ENCODE peak calls at places on chromosomes 3 and 15, in six cellular contexts. One of them, this sample, is unnamed.
A peak's percentile ranks its signal among the peaks of the same experiment; 100 is the strongest.

GRCh38 chr3:142027295-142027694 is 122.0 kb downstream of the TFDP2 start:
- DNase-seq in K562: peak; percentile 32
- DNase-seq in GM23338: peak; percentile 43
- DNase-seq in HCT116: no peak
- DNase-seq in HepG2: no peak
- DNase-seq in SK-N-SH: no peak
- DNase-seq in this sample: no peak

GRCh38 chr3:101913173-101913572 is 63.9 kb downstream of the NFKBIZ start:
- DNase-seq in SK-N-SH: no peak
- DNase-seq in K562: no peak
- DNase-seq in HCT116: no peak
- DNase-seq in GM23338: no peak
- DNase-seq in HepG2: no peak
- DNase-seq in this sample: peak; percentile 21

GRCh38 chr15:75577401-75578205 is 1.5 kb downstream of the PTPN9 start:
- DNase-seq in HCT116: no peak
- DNase-seq in K562: no peak
- DNase-seq in SK-N-SH: peak; percentile 41
- DNase-seq in HepG2: no peak
- DNase-seq in GM23338: peak; percentile 46
- DNase-seq in this sample: peak; percentile 26

GRCh38 chr3:131526801-131527347 is 24.1 kb upstream of the MRPL3 start:
- DNase-seq in GM23338: peak; percentile 91
- DNase-seq in HepG2: peak; percentile 32
- DNase-seq in SK-N-SH: no peak
- DNase-seq in HCT116: no peak
- DNase-seq in K562: peak; percentile 34
- DNase-seq in this sample: peak; percentile 42

GRCh38 chr3:128433630-128434185 is 33.0 kb downstream of the DNAJB8 start:
- DNase-seq in HepG2: no peak
- DNase-seq in GM23338: peak; percentile 63
- DNase-seq in HCT116: no peak
- DNase-seq in SK-N-SH: no peak
- DNase-seq in K562: no peak
- DNase-seq in this sample: no peak

GRCh38 chr3:13197795-13198194 is 124.6 kb upstream of the IQSEC1 start:
- DNase-seq in SK-N-SH: no peak
- DNase-seq in GM23338: no peak
- DNase-seq in HCT116: no peak
- DNase-seq in HepG2: no peak
- DNase-seq in K562: no peak
- DNase-seq in this sample: no peak

GRCh38 chr3:11719406-11720219 is 75.9 kb upstream of the VGLL4 start:
- DNase-seq in HCT116: peak; percentile 78
- DNase-seq in GM23338: peak; percentile 94
- DNase-seq in SK-N-SH: peak; percentile 90
- DNase-seq in HepG2: peak; percentile 73
- DNase-seq in K562: peak; percentile 97
- DNase-seq in this sample: peak; percentile 66

GRCh38 chr15:63920504-63921178 is 86.9 kb upstream of the HERC1 start:
- DNase-seq in GM23338: no peak
- DNase-seq in HCT116: no peak
- DNase-seq in HepG2: no peak
- DNase-seq in K562: no peak
- DNase-seq in SK-N-SH: no peak
- DNase-seq in this sample: no peak

GRCh38 chr3:176650478-176650877 is 546.8 kb downstream of the TBL1XR1 start:
- DNase-seq in HepG2: no peak
- DNase-seq in GM23338: no peak
- DNase-seq in HCT116: no peak
- DNase-seq in K562: peak; percentile 15
- DNase-seq in SK-N-SH: no peak
- DNase-seq in this sample: no peak

GRCh38 chr3:105598047-105598796 is 231.5 kb downstream of the ALCAM start:
- DNase-seq in HCT116: peak; percentile 37
- DNase-seq in SK-N-SH: no peak
- DNase-seq in K562: no peak
- DNase-seq in HepG2: no peak
- DNase-seq in GM23338: no peak
- DNase-seq in this sample: peak; percentile 8
- H3K4me2 ChIP-seq in HCT116: peak overlapping the region; percentile 39
- H3K4me2 ChIP-seq in SK-N-SH: peak overlapping the region; percentile 57
- H3K4me2 ChIP-seq in K562: no peak overlapping the region
- H3K4me2 ChIP-seq in HepG2: no peak overlapping the region
- H3K4me2 ChIP-seq in GM23338: no peak overlapping the region
- H3K4me2 ChIP-seq in this sample: no peak overlapping the region

DNA sequence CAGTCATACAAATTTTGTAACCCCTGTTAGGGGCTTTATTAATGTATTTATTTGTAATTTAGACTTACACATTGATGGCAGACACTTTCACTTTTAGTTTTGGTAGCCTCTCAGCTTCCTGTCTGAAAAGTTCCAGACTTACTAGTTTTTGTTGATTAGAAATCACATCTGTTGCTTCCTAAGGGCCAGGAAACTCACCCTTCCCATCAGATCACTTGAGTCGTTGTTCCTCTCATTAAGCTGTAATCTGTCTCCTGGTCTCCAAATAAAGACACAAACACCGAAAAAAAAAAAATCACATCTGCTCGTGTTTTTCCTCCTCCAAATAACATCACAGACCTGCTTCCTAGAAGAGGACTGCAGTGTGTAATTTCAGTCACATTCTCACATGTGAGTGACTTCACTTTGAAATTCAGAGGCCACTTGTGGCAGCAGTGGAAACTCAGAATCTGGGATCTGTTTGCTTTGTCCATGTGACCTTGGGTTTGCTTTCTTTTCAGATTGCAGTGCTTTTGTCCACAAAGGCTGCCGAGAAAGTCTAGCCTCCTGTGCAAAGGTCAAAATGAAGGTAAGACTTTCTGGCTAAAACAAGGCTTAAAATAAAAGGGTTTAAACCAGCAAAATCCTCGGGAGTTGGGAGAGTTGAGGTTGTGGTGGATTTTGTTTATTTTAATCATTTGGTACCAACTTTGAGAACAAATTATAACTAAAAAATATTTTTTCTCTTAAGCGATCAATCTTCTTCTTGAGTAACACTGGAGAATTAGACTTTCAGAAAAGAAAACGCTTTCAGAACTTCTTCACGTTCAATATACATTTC is 87.0 kb downstream of the KLHL25 start:
- DNase-seq in K562: no peak
- DNase-seq in GM23338: no peak
- DNase-seq in SK-N-SH: peak; percentile 10
- DNase-seq in HCT116: no peak
- DNase-seq in HepG2: peak; percentile 93
- DNase-seq in this sample: peak; percentile 88
- TF ChIP-seq POLR2AphosphoS5 in K562: no peak
- TF ChIP-seq POLR2AphosphoS5 in GM23338: no peak
- TF ChIP-seq POLR2AphosphoS5 in SK-N-SH: no peak
- TF ChIP-seq POLR2AphosphoS5 in HCT116: no peak
- TF ChIP-seq POLR2AphosphoS5 in HepG2: no peak
- TF ChIP-seq POLR2AphosphoS5 in this sample: no peak

GRCh38 chr15:65535192-65535591 is 4.9 kb downstream of the HACD3 start:
- DNase-seq in HCT116: no peak
- DNase-seq in SK-N-SH: no peak
- DNase-seq in GM23338: no peak
- DNase-seq in K562: no peak
- DNase-seq in HepG2: no peak
- DNase-seq in this sample: no peak

GRCh38 chr15:65529754-65530317 is 427 bp upstream of the HACD3 start:
- DNase-seq in GM23338: no peak
- DNase-seq in K562: no peak
- DNase-seq in HepG2: no peak
- DNase-seq in HCT116: no peak
- DNase-seq in SK-N-SH: no peak
- DNase-seq in this sample: no peak

GRCh38 chr15:65530318-65531111 is at the start of gene HACD3:
- DNase-seq in GM23338: peak; percentile 92
- DNase-seq in HepG2: peak; percentile 73
- DNase-seq in K562: peak; percentile 98
- DNase-seq in HCT116: peak; percentile 54
- DNase-seq in SK-N-SH: peak; percentile 99
- DNase-seq in this sample: peak; percentile 84

GRCh38 chr15:65532738-65533051 is 2.4 kb downstream of the HACD3 start:
- DNase-seq in HCT116: no peak
- DNase-seq in K562: no peak
- DNase-seq in GM23338: no peak
- DNase-seq in SK-N-SH: no peak
- DNase-seq in HepG2: peak; percentile 79
- DNase-seq in this sample: no peak

DNA sequence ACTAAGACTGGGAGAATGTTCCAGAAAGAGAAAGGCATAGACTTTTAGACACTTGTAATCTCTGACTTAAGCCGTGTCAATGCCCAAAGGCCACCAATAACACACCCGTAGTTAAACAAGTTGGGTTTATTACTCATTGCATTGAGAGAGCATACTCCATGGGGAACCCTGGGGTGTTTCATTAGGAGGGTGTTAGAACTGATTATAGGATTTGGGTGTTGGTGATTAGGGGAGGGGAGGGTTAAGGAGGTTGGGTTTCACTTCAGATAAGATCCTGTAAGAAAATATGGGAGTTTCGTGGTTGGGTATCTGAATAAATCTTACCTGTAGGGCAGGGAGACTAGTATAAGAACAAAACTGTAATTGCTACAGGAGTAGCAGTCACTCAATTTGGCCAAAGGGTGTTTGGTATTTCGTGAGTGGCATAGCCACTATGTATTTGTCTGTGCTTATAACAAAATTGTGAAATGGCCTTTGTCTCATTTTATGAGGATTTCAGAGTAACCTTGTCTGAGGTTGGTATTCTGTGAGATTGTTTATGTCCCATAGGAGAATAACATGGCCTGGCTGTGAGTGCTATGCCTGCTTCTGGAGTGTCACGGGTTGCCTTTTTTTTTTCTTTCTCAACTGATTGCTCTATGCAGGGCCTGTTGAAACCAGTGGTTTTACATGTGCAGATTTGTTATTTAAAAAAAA is 2.9 kb downstream of the HACD3 start:
- DNase-seq in GM23338: no peak
- DNase-seq in HCT116: no peak
- DNase-seq in SK-N-SH: no peak
- DNase-seq in K562: peak; percentile 29
- DNase-seq in HepG2: no peak
- DNase-seq in this sample: no peak
- H3K4me2 ChIP-seq in GM23338: peak overlapping the region; percentile 92
- H3K4me2 ChIP-seq in HCT116: peak overlapping the region; percentile 0
- H3K4me2 ChIP-seq in SK-N-SH: no peak overlapping the region
- H3K4me2 ChIP-seq in K562: peak overlapping the region; percentile 10
- H3K4me2 ChIP-seq in HepG2: peak overlapping the region; percentile 90
- H3K4me2 ChIP-seq in this sample: no peak overlapping the region

GRCh38 chr3:152097120-152097519 is 171.6 kb upstream of the MBNL1 start:
- DNase-seq in HCT116: no peak
- DNase-seq in GM23338: no peak
- DNase-seq in SK-N-SH: no peak
- DNase-seq in K562: no peak
- DNase-seq in HepG2: no peak
- DNase-seq in this sample: no peak

GRCh38 chr3:152097770-152098169 is 171.0 kb upstream of the MBNL1 start:
- DNase-seq in SK-N-SH: no peak
- DNase-seq in GM23338: peak; percentile 32
- DNase-seq in K562: no peak
- DNase-seq in HCT116: no peak
- DNase-seq in HepG2: no peak
- DNase-seq in this sample: no peak

GRCh38 chr3:152096280-152096679 is 172.4 kb upstream of the MBNL1 start:
- DNase-seq in HCT116: no peak
- DNase-seq in K562: no peak
- DNase-seq in GM23338: no peak
- DNase-seq in SK-N-SH: no peak
- DNase-seq in HepG2: no peak
- DNase-seq in this sample: no peak

GRCh38 chr3:152093901-152094300 is 174.8 kb upstream of the MBNL1 start:
- DNase-seq in GM23338: no peak
- DNase-seq in K562: no peak
- DNase-seq in HepG2: no peak
- DNase-seq in HCT116: no peak
- DNase-seq in SK-N-SH: no peak
- DNase-seq in this sample: no peak

GRCh38 chr3:152095472-152095871 is 173.3 kb upstream of the MBNL1 start:
- DNase-seq in K562: no peak
- DNase-seq in SK-N-SH: no peak
- DNase-seq in HCT116: no peak
- DNase-seq in GM23338: no peak
- DNase-seq in HepG2: no peak
- DNase-seq in this sample: no peak
- TF ChIP-seq POLR2AphosphoS5 in K562: no peak
- TF ChIP-seq POLR2AphosphoS5 in SK-N-SH: no peak
- TF ChIP-seq POLR2AphosphoS5 in HCT116: no peak
- TF ChIP-seq POLR2AphosphoS5 in GM23338: no peak
- TF ChIP-seq POLR2AphosphoS5 in HepG2: no peak
- TF ChIP-seq POLR2AphosphoS5 in this sample: no peak

GRCh38 chr15:98683821-98684220 is 35.5 kb downstream of the IGF1R start:
- DNase-seq in HCT116: no peak
- DNase-seq in K562: no peak
- DNase-seq in GM23338: no peak
- DNase-seq in HepG2: no peak
- DNase-seq in SK-N-SH: no peak
- DNase-seq in this sample: no peak
- H3K4me2 ChIP-seq in HCT116: no peak overlapping the region
- H3K4me2 ChIP-seq in K562: no peak overlapping the region
- H3K4me2 ChIP-seq in GM23338: peak overlapping the region; percentile 31
- H3K4me2 ChIP-seq in HepG2: no peak overlapping the region
- H3K4me2 ChIP-seq in SK-N-SH: no peak overlapping the region
- H3K4me2 ChIP-seq in this sample: no peak overlapping the region

DNA sequence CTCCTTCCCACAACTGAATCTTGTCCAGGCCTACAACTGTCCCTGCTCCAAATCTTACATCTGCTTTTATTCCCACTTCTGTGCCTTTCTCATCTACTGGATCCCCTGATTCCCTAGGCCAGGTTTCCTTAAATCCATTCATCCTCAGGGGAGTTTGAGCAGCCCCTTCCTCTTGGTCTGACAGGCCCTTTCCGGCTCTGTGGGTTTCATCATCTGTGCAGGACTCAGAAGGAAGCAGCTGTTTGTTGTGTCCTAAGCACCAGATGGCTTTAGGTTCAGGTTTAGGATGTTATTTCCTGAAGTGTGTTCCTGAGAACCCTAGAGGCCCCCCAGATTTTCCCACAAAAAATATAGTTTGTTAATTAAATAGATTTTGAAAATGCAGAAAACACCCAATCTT is 127.9 kb upstream of the IL12A start:
- DNase-seq in SK-N-SH: no peak
- DNase-seq in HCT116: no peak
- DNase-seq in GM23338: no peak
- DNase-seq in HepG2: no peak
- DNase-seq in K562: no peak
- DNase-seq in this sample: peak; percentile 91
- TF ChIP-seq POLR2AphosphoS5 in SK-N-SH: no peak
- TF ChIP-seq POLR2AphosphoS5 in HCT116: no peak
- TF ChIP-seq POLR2AphosphoS5 in GM23338: no peak
- TF ChIP-seq POLR2AphosphoS5 in HepG2: no peak
- TF ChIP-seq POLR2AphosphoS5 in K562: no peak
- TF ChIP-seq POLR2AphosphoS5 in this sample: peak; percentile 45